ENCODE peak calls at places on chromosomes 4 and X, in six cellular contexts. T, P, S, D, V and O are unnamed samples.

GRCh38 chrX:102684772-102685520 is 27.3 kb upstream of the GPRASP2 start:
- DNase-seq in T (no peak), P (peak), S (no peak), D (no peak), V (no peak), O (no peak)

GRCh38 chr4:170025523-170026252 is 507 bp downstream of the MFAP3L start:
- DNase-seq in T (no peak), P (no peak), S (no peak), D (no peak), V (no peak), O (no peak)

GRCh38 chr4:137608085-137608484 is 75.8 kb upstream of the PCDH18 start:
- DNase-seq in T (no peak), P (no peak), S (no peak), D (no peak), V (no peak), O (no peak)

GRCh38 chrX:38768079-38768478 is 33.2 kb upstream of the MID1IP1 start:
- DNase-seq in T (no peak), P (no peak), S (no peak), D (no peak), V (peak), O (no peak)

GRCh38 chr4:158540125-158540907 is 18.6 kb downstream of the RXFP1 start:
- DNase-seq in T (no peak), P (no peak), S (no peak), D (no peak), V (peak), O (no peak)

GRCh38 chr4:20422398-20422797 is 170.7 kb downstream of the SLIT2 start:
- DNase-seq in T (peak), P (no peak), S (no peak), D (peak), V (peak), O (no peak)

GRCh38 chr4:14180983-14181601 is 553.6 kb upstream of the BOD1L1 start:
- DNase-seq in T (no peak), P (no peak), S (no peak), D (no peak), V (no peak), O (no peak)

GRCh38 chr4:129143359-129143758 is 47.4 kb downstream of the C4orf33 start:
- DNase-seq in T (no peak), P (no peak), S (no peak), D (no peak), V (no peak), O (no peak)

GRCh38 chrX:129701624-129702069 is 37.1 kb upstream of the XPNPEP2 start:
- DNase-seq in T (no peak), P (no peak), S (no peak), D (no peak), V (no peak), O (no peak)

GRCh38 chrX:19647731-19648588 is 132.7 kb upstream of the MAP3K15 start:
- DNase-seq in T (no peak), P (no peak), S (no peak), D (no peak), V (no peak), O (no peak)

GRCh38 chr4:185005209-185005819 is 13.0 kb upstream of the HELT start:
- DNase-seq in T (no peak), P (peak), S (peak), D (peak), V (peak), O (peak)

GRCh38 chr4:186946682-186947294 is 223.1 kb upstream of the FAT1 start:
- DNase-seq in T (peak), P (no peak), S (no peak), D (peak), V (peak), O (no peak)

GRCh38 chrX:135112096-135112729 is 8.1 kb downstream of the ETDB start:
- DNase-seq in T (no peak), P (no peak), S (no peak), D (no peak), V (peak), O (no peak)

GRCh38 chr4:33696586-33696985 is 2547.7 kb downstream of the ARAP2 start:
- DNase-seq in T (no peak), P (no peak), S (no peak), D (no peak), V (no peak), O (no peak)

GRCh38 chrX:80792205-80792604 is 17.5 kb downstream of the BRWD3 start:
- DNase-seq in T (no peak), P (no peak), S (no peak), D (no peak), V (no peak), O (no peak)

GRCh38 chr4:8410641-8411271 is 29.8 kb downstream of the ACOX3 start:
- DNase-seq in T (peak), P (no peak), S (no peak), D (peak), V (peak), O (no peak)

GRCh38 chr4:161813389-161813788 is 350.4 kb downstream of the FSTL5 start:
- DNase-seq in T (no peak), P (no peak), S (no peak), D (no peak), V (no peak), O (no peak)

GRCh38 chr4:72216539-72217277 is 184.9 kb downstream of the NPFFR2 start:
- DNase-seq in T (no peak), P (no peak), S (no peak), D (no peak), V (no peak), O (no peak)

GRCh38 chr4:99572527-99573240 is 1.9 kb upstream of the MTTP start:
- DNase-seq in T (no peak), P (no peak), S (no peak), D (no peak), V (no peak), O (no peak)

GRCh38 chr4:5747746-5748365 is 36.9 kb downstream of the EVC start:
- DNase-seq in T (no peak), P (no peak), S (no peak), D (no peak), V (no peak), O (no peak)

GRCh38 chr4:139279723-139280620 is at the start of gene MGARP:
- DNase-seq in T (peak), P (no peak), S (no peak), D (no peak), V (no peak), O (no peak)

GRCh38 chr4:16159321-16159720 is 67.0 kb downstream of the TAPT1 start:
- DNase-seq in T (no peak), P (no peak), S (no peak), D (no peak), V (no peak), O (no peak)

GRCh38 chrX:31435592-31435991 is 363.8 kb upstream of the FTHL17 start:
- DNase-seq in T (peak), P (no peak), S (no peak), D (no peak), V (no peak), O (no peak)

GRCh38 chrX:32421266-32421665 is 790.1 kb downstream of the DMD start:
- DNase-seq in T (no peak), P (no peak), S (no peak), D (no peak), V (no peak), O (no peak)

GRCh38 chr4:73692701-73693100 is 47.7 kb upstream of the CXCL8 start:
- DNase-seq in T (no peak), P (no peak), S (no peak), D (peak), V (no peak), O (no peak)

GRCh38 chrX:48761674-48762471 is at the start of gene GLOD5:
- DNase-seq in T (peak), P (no peak), S (no peak), D (peak), V (peak), O (no peak)

GRCh38 chr4:20474119-20474518 is 222.4 kb downstream of the SLIT2 start:
- DNase-seq in T (no peak), P (no peak), S (no peak), D (no peak), V (no peak), O (no peak)

GRCh38 chrX:112819013-112819635 is 21.5 kb downstream of the AMOT start:
- DNase-seq in T (no peak), P (no peak), S (no peak), D (no peak), V (no peak), O (no peak)

GRCh38 chr4:138609943-138610350 is 367.8 kb upstream of the SLC7A11 start:
- DNase-seq in T (no peak), P (no peak), S (no peak), D (no peak), V (peak), O (no peak)

DNA sequence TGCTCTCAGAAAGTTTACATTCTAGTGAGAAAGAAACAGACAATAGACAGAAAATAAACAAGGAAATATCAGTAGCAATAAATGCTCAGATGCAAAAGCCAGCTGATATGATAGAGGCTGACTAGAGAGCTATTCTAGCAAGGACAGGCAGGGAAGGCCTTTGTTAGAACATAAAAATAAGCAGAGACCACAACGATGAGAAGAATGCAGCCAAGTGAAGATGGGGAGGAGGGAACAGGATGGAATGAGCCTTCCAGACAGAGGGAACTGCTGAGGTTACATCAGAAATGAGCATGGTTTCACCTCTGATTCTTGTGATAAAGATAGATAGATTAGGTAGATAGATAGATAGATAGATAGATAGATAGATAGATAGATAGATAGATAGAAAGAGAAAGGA is 7.6 kb upstream of the SOWAHB start:
- DNase-seq in T (no peak), P (no peak), S (no peak), D (no peak), V (no peak), O (no peak)
- TF ChIP-seq TAF1 in T (no peak), P (no peak), S (no peak), D (no peak), V (no peak), O (no peak)

GRCh38 chr4:155005395-155006087 is 202.9 kb upstream of the NPY2R start:
- DNase-seq in T (no peak), P (no peak), S (no peak), D (no peak), V (no peak), O (no peak)

GRCh38 chr4:155011163-155011825 is 197.1 kb upstream of the NPY2R start:
- DNase-seq in T (no peak), P (no peak), S (no peak), D (no peak), V (no peak), O (no peak)

GRCh38 chr4:155009288-155009687 is 199.1 kb upstream of the NPY2R start:
- DNase-seq in T (no peak), P (no peak), S (no peak), D (no peak), V (no peak), O (no peak)

GRCh38 chr4:155007660-155008176 is 200.7 kb upstream of the NPY2R start:
- DNase-seq in T (no peak), P (no peak), S (no peak), D (no peak), V (peak), O (no peak)

GRCh38 chr4:155008389-155008788 is 200.0 kb upstream of the NPY2R start:
- DNase-seq in T (no peak), P (no peak), S (no peak), D (no peak), V (no peak), O (no peak)
- TF ChIP-seq POLR2A in T (no peak), P (no peak), S (no peak), D (no peak), V (no peak), O (no peak)

GRCh38 chr4:17814140-17814539 is 3.4 kb downstream of the NCAPG start:
- DNase-seq in T (no peak), P (no peak), S (no peak), D (no peak), V (peak), O (no peak)
- TF ChIP-seq POLR2AphosphoS5 in T (no peak), P (no peak), S (no peak), D (no peak), V (no peak), O (no peak)

GRCh38 chr4:177246636-177247584 is 62.8 kb upstream of the NEIL3 start:
- DNase-seq in T (no peak), P (no peak), S (no peak), D (no peak), V (no peak), O (no peak)

GRCh38 chr4:177255359-177255758 is 54.3 kb upstream of the NEIL3 start:
- DNase-seq in T (no peak), P (no peak), S (no peak), D (no peak), V (no peak), O (no peak)

GRCh38 chr4:177251237-177251636 is 58.4 kb upstream of the NEIL3 start:
- DNase-seq in T (no peak), P (no peak), S (no peak), D (no peak), V (peak), O (no peak)

DNA sequence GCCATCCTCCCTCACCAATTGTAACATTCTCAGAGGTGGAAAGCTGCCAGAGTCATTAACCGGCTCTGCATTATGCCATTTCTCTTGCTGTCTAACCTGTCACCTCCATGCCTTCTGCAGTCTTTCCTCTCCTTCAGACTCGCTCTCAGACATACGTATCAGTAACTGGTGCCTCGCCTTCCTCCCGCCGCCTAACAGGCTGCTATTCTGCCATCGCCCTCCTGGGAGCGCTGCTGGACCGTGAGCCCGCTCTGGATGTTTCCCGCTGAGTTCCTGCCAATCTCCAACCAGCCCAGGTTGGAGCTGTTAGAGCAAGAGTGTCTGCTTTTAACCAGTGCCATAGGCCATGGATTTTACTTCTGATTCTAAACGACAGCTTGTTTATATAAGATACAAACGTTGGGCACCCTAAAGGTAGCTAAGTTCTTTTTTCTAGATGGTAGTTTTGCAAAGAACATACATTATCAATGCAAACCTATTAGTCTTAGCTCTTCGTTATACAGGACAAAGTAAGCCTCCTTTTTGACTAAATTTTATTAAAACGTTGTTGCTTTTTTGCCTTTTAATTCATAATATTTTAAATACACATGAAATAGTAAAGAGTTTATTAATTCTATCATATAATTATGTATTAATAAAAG is 59.5 kb upstream of the NEIL3 start:
- DNase-seq in T (peak), P (no peak), S (peak), D (peak), V (peak), O (peak)
- TF ChIP-seq TAF1 in T (no peak), P (no peak), S (no peak), D (no peak), V (no peak), O (no peak)

GRCh38 chr4:4524364-4524763 is 17.5 kb downstream of the STX18 start:
- DNase-seq in T (no peak), P (peak), S (peak), D (no peak), V (peak), O (peak)

GRCh38 chr4:4521069-4521468 is 20.8 kb downstream of the STX18 start:
- DNase-seq in T (no peak), P (peak), S (no peak), D (no peak), V (no peak), O (no peak)

GRCh38 chr4:4518747-4519146 is 23.1 kb downstream of the STX18 start:
- DNase-seq in T (no peak), P (no peak), S (no peak), D (no peak), V (no peak), O (no peak)

GRCh38 chr4:4521767-4522166 is 20.1 kb downstream of the STX18 start:
- DNase-seq in T (no peak), P (no peak), S (no peak), D (no peak), V (no peak), O (no peak)

DNA sequence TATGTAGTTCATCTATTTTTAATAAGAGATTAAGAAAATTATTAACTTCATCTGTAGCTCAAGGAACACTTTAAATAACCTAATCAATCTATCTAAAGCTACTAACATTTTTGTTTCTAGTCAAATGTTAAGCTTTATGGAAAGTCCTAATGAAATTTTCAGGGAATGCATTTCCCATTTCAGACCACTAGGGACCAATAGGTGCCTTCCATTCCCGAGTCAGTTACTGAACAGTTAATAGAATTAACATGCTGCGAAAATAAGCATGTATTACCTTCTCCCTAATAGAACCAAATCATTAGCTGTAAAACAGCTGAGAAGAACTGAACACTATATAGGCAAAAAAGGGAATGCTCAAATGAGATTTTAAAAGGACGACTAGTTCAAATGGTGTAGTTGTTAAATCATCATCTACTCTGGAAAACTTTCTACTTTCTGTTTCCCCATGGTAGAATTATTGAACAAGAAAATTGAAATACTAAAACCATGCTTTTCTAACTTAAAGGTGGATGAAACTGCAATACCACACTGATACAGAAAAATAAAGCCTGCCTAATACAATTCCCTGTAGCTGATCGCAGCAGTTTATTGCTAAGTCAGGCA is 22.5 kb downstream of the STX18 start:
- DNase-seq in T (no peak), P (no peak), S (no peak), D (no peak), V (peak), O (no peak)
- TF ChIP-seq POLR2A in T (no peak), P (no peak), S (no peak), D (no peak), V (no peak), O (no peak)

GRCh38 chrX:143437439-143437838 is 79.8 kb downstream of the SPANXN3 start:
- DNase-seq in T (no peak), P (no peak), S (no peak), D (no peak), V (peak), O (no peak)
- TF ChIP-seq POLR2AphosphoS5 in T (no peak), P (no peak), S (no peak), D (no peak), V (no peak), O (no peak)

GRCh38 chr4:26372525-26373172 is 51.8 kb downstream of the RBPJ start:
- DNase-seq in T (no peak), P (peak), S (no peak), D (peak), V (peak), O (no peak)
- TF ChIP-seq TAF1 in T (no peak), P (no peak), S (no peak), D (no peak), V (no peak), O (no peak)

DNA sequence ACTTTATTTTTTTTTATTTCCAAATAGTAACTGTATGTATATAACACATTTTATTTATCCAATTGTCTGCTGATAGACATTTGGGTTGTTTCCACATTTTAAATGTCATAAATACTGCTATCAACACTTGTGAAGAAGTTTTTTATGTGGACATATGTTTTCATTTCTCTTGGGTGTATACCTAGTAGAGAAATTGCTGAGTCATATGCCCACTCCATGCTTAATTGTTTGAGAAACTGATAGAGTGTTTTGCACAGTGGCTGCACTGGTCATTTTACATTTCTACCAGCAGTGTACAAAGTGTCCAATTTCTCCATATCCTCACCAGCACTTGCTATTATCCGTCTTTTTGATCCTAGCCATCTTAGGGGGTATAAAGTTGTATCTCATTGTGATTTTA is 567.8 kb downstream of the GBA3 start:
- DNase-seq in T (no peak), P (no peak), S (no peak), D (no peak), V (peak), O (no peak)
- TF ChIP-seq POLR2A in T (no peak), P (no peak), S (no peak), D (no peak), V (no peak), O (no peak)

DNA sequence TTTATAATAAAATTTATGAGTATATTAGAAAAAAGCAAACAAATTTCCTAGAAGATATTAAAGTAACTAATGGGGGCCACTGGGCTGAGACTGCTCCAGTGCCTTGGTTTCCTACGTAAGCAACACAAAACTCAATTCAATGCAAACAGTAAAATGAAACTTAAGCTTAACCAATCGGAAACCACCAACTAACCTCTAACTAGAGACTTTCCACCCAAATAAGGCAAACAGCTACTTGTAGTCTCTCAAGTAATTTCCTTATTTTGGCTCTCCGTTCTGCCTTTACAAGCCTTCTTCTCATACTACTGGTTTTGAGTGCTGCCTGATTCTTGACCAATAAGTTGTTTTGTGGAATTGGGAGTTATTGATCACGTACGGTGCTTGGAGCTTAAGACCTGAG is 167.3 kb upstream of the VEGFC start:
- DNase-seq in T (no peak), P (no peak), S (no peak), D (no peak), V (no peak), O (no peak)
- TF ChIP-seq POLR2AphosphoS5 in T (no peak), P (no peak), S (no peak), D (no peak), V (no peak), O (no peak)

GRCh38 chr4:7267829-7268228 is 75.5 kb downstream of the SORCS2 start:
- DNase-seq in T (no peak), P (no peak), S (no peak), D (no peak), V (no peak), O (no peak)
- TF ChIP-seq TAF1 in T (no peak), P (no peak), S (no peak), D (no peak), V (no peak), O (no peak)